ENCODE peak calls at places on chromosomes 11 and 22, in four cellular contexts. A, L, O and Z are unnamed samples. For H3K36me3, the result is how much of the 10 kb centered on the place peaks cover.

GRCh38 chr11:65967329-65967934 is 5.9 kb downstream of the SART1 start:
- DNase-seq in L (no peak), A (peak), O (no peak), Z (no peak)

GRCh38 chr11:19959697-19960096 is 200.6 kb downstream of the DBX1 start:
- DNase-seq in O (no peak), A (no peak), L (peak), Z (no peak)

GRCh38 chr22:26646158-26646557 is 11.2 kb upstream of the MIAT start:
- DNase-seq in A (no peak), O (no peak), L (peak), Z (no peak)

GRCh38 chr11:64848779-64849599 is 4.5 kb upstream of the CDC42BPG start:
- DNase-seq in L (no peak), A (no peak), O (no peak), Z (no peak)

GRCh38 chr22:37284807-37285355 is 2.6 kb downstream of the CYTH4 start:
- DNase-seq in O (peak), A (peak), L (no peak), Z (no peak)

GRCh38 chr22:32482708-32483107 is 8.1 kb downstream of the FBXO7 start:
- DNase-seq in A (no peak), L (peak), O (no peak), Z (no peak)

GRCh38 chr11:112795142-112795815 is 165.9 kb upstream of the NCAM1 start:
- DNase-seq in L (peak), O (no peak), A (no peak), Z (no peak)

GRCh38 chr11:12042215-12042676 is 33.8 kb upstream of the DKK3 start:
- DNase-seq in L (peak), A (no peak), O (no peak), Z (peak)

GRCh38 chr11:34052608-34053160 is 1.2 kb downstream of the CAPRIN1 start:
- DNase-seq in O (peak), L (no peak), A (peak), Z (no peak)

GRCh38 chr11:128406365-128406706 is 181.0 kb downstream of the ETS1 start:
- DNase-seq in A (no peak), O (peak), L (no peak), Z (no peak)

GRCh38 chr11:7487360-7487759 is 2.1 kb downstream of the OLFML1 start:
- DNase-seq in L (no peak), A (no peak), O (no peak), Z (no peak)

GRCh38 chr11:8229299-8230177 is 34.1 kb downstream of the LMO1 start:
- DNase-seq in A (no peak), L (peak), O (peak), Z (no peak)

GRCh38 chr22:31956360-31956759 is 12.0 kb downstream of the YWHAH start:
- DNase-seq in O (no peak), L (no peak), A (no peak), Z (no peak)

GRCh38 chr11:22846726-22847125 is 13.5 kb downstream of the CCDC179 start:
- DNase-seq in L (no peak), O (no peak), A (no peak), Z (no peak)

GRCh38 chr22:41825376-41825775 is 7.5 kb upstream of the SREBF2 start:
- DNase-seq in O (peak), A (no peak), L (peak), Z (no peak)

GRCh38 chr11:44950625-44951472 is at the start of gene TP53I11:
- DNase-seq in A (peak), O (peak), L (peak), Z (no peak)

GRCh38 chr11:75939992-75940391 is 125.0 kb downstream of the UVRAG start:
- DNase-seq in O (no peak), L (no peak), A (no peak), Z (no peak)

GRCh38 chr11:124882339-124883071 is 15.2 kb downstream of the ROBO4 start:
- DNase-seq in O (no peak), L (peak), A (no peak), Z (no peak)

GRCh38 chr11:60502221-60502775 is 9.7 kb downstream of the MS4A12 start:
- DNase-seq in A (no peak), O (no peak), L (no peak), Z (no peak)

GRCh38 chr11:36012410-36012809 is 68.5 kb downstream of the LDLRAD3 start:
- DNase-seq in L (peak), A (no peak), O (no peak), Z (no peak)

GRCh38 chr11:44759743-44760476 is 33.1 kb downstream of the TSPAN18 start:
- DNase-seq in L (no peak), O (no peak), A (no peak), Z (no peak)

GRCh38 chr11:110471315-110471714 is 41.6 kb downstream of the FDX1 start:
- DNase-seq in L (peak), A (no peak), O (no peak), Z (no peak)

GRCh38 chr11:11966826-11967668 is 41.4 kb downstream of the DKK3 start:
- DNase-seq in L (no peak), O (peak), A (no peak), Z (no peak)

GRCh38 chr22:49052023-49052538 is 775.6 kb downstream of the BRD1 start:
- DNase-seq in A (peak), O (no peak), L (peak), Z (no peak)

GRCh38 chr11:703515-703914 is 2.5 kb upstream of the EPS8L2 start:
- DNase-seq in L (no peak), A (no peak), O (no peak), Z (no peak)

GRCh38 chr11:6414874-6415328 is 4.0 kb downstream of the APBB1 start:
- DNase-seq in L (no peak), A (no peak), O (no peak), Z (no peak)

GRCh38 chr22:42905702-42906183 is 48.7 kb upstream of the ARFGAP3 start:
- DNase-seq in A (no peak), L (no peak), O (peak), Z (no peak)

GRCh38 chr22:22431271-22432220 is 77.0 kb downstream of the ZNF280B start:
- DNase-seq in A (peak), L (peak), O (peak), Z (peak)

GRCh38 chr11:96235725-96236124 is 107.3 kb downstream of the MAML2 start:
- DNase-seq in A (no peak), O (no peak), L (no peak), Z (no peak)

GRCh38 chr11:66973956-66974585 is 1.0 kb upstream of the C11orf86 start:
- DNase-seq in A (no peak), O (no peak), L (no peak), Z (no peak)

GRCh38 chr11:105609832-105610781 is at the start of gene GRIA4:
- DNase-seq in L (peak), O (peak), A (peak), Z (no peak)

GRCh38 chr11:33869511-33870422 is 22.1 kb downstream of the LMO2 start:
- DNase-seq in L (peak), O (peak), A (peak), Z (no peak)

GRCh38 chr11:72751293-72752087 is 718 bp downstream of the ARAP1 start:
- DNase-seq in O (no peak), A (no peak), L (no peak), Z (no peak)

GRCh38 chr22:43288807-43289417 is 54.3 kb downstream of the SCUBE1 start:
- DNase-seq in L (no peak), O (no peak), A (no peak), Z (no peak)

GRCh38 chr22:21582801-21583740 is 15.6 kb downstream of the UBE2L3 start:
- DNase-seq in A (no peak), O (no peak), L (no peak), Z (no peak)

GRCh38 chr11:69588270-69588669 is 52.7 kb upstream of the CCND1 start:
- DNase-seq in A (no peak), O (no peak), L (peak), Z (no peak)

GRCh38 chr22:25837288-25837900 is 95.4 kb downstream of the MYO18B start:
- DNase-seq in O (no peak), A (no peak), L (no peak), Z (no peak)

GRCh38 chr11:65366340-65366773 is 11.8 kb downstream of the TIGD3 start:
- DNase-seq in L (peak), O (no peak), A (no peak), Z (no peak)

GRCh38 chr11:59138643-59139042 is 4.0 kb upstream of the FAM111A start:
- DNase-seq in L (no peak), A (no peak), O (no peak), Z (no peak)

DNA sequence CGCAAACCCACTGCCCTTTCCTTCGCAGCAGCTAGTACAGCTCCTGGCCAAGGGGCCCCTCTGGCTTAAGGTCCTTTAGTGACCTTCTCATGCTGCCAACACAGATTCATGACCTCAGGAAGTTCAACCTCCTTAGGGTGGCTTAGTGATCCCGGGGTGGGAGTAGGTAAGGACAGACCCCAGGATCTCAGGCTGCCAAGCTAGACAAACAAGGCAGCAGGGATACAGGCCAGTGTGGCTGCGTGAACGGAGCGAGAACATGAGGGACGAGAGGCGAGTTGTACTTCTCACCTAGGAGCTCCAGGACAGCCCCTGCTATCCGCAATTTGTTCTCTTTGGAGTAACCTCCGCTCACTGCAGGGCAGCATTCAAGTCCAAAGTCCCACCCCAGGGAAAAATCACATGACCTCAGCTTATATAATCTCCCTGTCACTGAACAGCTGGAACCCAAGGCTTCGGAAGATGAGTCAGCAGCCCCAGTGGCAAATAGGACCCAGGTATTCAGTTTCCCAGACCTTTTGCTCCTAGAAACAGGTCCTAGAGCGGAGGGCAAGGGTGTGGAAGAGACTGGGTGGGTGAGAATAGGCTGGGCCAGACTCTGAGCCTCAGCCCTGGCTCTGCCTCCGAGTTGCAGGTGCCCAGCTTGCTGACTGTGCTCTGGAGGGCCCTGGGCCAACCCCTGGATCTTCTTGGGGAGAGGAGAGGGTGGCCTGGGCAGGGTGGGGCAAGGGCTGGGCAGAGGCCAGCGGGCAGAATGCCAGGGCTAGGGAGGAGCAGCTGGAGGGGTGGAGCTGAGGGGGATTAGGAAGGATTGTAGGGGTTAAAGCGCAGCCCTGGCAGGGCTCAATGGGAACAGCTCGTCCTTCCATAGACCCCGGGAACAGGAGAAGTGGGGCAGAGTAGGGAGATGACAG is 13.1 kb downstream of the USP2 start:
- DNase-seq in O (peak), A (peak), L (peak), Z (no peak)
- H3K4me3 ChIP-seq in O (no peak), A (no peak), L (no peak), Z (no peak)

GRCh38 chr11:134154441-134154840 is 69.3 kb downstream of the NCAPD3 start:
- DNase-seq in O (no peak), L (no peak), A (peak), Z (no peak)
- H3K36me3 ChIP-seq in O (half or more), L (under half), A (half or more), Z (under half)

GRCh38 chr11:68074584-68075352 is 35.9 kb downstream of the TCIRG1 start:
- DNase-seq in O (no peak), A (no peak), L (no peak), Z (no peak)

GRCh38 chr11:68071281-68072048 is 32.6 kb downstream of the TCIRG1 start:
- DNase-seq in A (no peak), O (no peak), L (no peak), Z (no peak)

GRCh38 chr11:68077617-68078592 is 39.1 kb downstream of the TCIRG1 start:
- DNase-seq in L (peak), A (no peak), O (no peak), Z (no peak)

GRCh38 chr11:68081691-68082090 is 39.5 kb downstream of the CHKA start:
- DNase-seq in O (no peak), L (peak), A (no peak), Z (no peak)

DNA sequence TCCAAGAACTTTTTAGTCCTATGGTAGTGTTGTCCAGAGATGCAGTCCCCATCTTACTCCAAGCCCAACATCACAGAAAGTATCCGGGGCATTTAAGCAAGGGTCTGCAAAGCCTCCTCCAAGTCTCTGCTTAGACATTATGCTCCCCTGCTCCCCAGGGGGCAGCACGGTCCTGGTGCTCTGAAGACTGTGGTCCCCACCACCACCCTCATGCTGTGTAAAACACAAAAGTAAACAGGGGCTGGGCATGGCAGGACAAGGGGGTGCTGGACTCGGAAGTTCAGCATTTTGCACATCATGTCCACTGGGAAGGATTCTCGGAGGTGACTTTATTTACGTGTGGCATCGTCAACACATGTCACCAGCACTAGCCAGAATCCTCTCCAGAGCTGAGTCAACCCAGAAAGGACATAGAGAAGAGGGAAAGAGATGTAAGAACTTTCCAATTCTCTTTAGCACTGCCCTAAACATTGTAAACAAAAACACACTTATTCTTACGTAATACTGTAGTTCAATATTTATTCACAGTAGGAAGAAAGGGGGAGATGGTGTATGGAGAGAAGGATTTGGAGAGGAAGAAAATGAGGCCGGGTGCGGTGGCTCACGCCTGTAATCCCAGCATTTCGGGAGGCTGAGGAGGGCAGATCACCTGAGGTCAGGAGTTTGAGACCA is 37.7 kb downstream of the TCIRG1 start:
- DNase-seq in A (no peak), L (no peak), O (no peak), Z (no peak)
- TF ChIP-seq CTCF in A (no peak), L (peak), O (no peak), Z (peak)

DNA sequence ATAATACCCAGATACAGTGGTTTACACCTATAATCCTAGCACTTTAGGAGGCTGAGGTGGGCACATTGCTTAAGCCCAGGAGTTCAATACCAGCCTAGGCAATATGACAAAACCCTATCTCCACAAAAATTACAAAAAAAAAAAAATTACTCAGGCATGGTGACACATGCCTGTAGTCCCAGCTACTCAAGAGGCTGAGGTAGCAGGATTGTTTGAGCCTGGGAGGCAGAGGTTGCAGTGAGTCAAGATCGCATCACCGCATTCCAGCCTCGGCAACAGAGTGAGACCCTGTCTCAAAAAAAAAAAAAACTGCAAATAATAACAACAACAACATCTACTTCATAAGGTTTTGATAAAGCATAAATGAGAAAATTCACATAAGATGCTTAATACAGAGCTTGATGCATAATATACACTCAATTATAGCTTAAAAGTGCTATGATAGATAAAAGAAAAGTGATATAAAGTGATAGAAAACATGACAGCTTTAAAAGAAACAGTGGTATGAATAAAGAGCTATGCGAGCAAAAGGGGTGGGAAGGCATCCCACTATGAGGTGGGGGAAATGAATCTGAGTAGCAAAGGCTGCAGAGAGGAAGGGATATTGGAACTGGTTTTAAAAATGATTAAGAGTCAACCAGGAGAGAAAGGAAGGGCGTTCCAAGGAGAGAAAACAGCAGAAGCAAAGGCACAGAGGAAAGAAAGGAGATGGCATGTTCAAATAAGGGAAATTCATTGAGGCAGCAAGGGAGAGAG is 197.6 kb downstream of the KIF18A start:
- DNase-seq in O (no peak), A (no peak), L (peak), Z (no peak)
- H3K4me3 ChIP-seq in O (no peak), A (no peak), L (no peak), Z (no peak)

DNA sequence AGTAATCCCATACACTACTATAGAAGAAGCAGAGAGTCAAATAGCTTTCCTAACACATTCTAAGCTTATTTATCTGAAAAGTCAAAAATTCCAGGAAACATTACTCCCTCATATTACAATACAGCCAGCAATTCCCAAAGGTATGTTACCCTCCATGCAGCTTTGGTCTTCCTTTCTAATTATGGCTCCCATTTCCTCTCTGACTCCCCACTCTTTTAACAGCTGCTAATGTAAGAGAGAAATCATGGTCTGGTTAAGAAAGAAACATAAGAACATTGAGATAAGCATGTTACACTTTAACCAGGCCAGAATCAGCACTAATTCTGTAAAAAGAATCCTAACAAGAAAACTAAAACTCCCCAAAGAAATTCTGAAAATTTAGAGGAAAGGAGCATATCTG is 6.8 kb downstream of the PPP2R1B start:
- DNase-seq in L (no peak), A (no peak), O (no peak), Z (no peak)
- H3K36me3 ChIP-seq in L (under half), A (half or more), O (half or more), Z (under half)

GRCh38 chr11:46127150-46127638 is 5.9 kb upstream of the PHF21A start:
- DNase-seq in A (no peak), L (peak), O (peak), Z (no peak)
- TF ChIP-seq CTCF in A (peak), L (peak), O (no peak), Z (peak)

DNA sequence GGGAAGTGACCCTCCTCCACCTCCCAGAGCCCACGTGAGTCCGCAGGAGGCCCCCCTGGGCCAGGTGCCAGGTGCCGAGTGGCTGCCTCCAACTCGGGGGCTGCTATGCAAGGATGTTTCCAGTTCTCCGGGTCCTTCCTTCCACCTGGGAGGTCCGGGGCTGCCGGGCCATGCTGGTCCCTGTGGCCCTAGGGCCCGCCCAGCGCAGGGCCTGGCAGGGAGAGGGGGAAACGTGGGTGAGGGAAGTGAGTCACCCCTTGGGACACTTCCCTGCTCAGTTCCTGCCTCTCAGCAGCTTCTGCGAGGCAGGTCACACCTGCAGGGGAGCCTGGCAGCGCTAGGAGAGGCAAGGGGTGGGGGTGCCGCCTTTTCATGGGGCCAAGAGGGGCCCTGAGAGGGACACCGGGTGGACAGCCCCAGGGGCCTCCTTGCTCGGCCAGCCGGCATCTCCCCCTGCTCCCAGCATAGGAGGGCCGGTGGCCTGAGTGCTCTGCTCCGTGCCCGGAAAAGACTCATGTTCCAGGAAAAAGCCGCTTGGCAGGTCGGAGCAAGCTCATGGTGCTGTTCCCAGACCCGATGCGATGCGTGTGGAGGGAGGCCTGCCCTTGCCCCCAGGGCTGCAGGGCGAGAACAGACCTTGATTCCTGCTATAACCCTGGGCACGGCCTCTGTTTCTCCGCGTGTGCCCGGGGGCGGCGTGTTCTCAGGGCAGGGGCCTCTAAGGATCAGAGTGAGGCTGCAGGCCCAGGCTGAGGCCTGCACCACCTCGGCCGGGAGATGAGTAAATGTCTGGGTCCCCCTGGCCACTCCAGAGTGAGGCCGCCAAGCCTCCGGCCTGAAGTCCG is 30.3 kb upstream of the WNT7B start:
- DNase-seq in L (peak), O (peak), A (peak), Z (peak)
- H3K4me3 ChIP-seq in L (no peak), O (no peak), A (peak), Z (no peak)